ENCODE peak calls at places on chromosomes 3 and 15, in six cellular contexts. U is neural progenitor cell, X is GM10248, S is PC-9, T is WTC11, C is A549. B is an unnamed sample.

GRCh38 chr3:102353804-102354203 is 81.0 kb upstream of the ZPLD1 start:
- DNase-seq in U (no peak), X (no peak), S (no peak), T (no peak), C (no peak), B (no peak)

GRCh38 chr3:138949002-138949418 is 2.0 kb downstream of the FOXL2NB start:
- DNase-seq in U (peak; percentile 58), X (no peak), S (no peak), T (peak; percentile 44), C (no peak), B (no peak)

GRCh38 chr3:129560931-129561594 is 18.1 kb downstream of the H1-8 start:
- DNase-seq in U (no peak), X (no peak), S (no peak), T (no peak), C (peak; percentile 24), B (no peak)

GRCh38 chr3:188061133-188061532 is 92.8 kb upstream of the LPP start:
- DNase-seq in U (no peak), X (no peak), S (peak; percentile 99), T (no peak), C (peak; percentile 42), B (no peak)

GRCh38 chr15:87792250-87793030 is 464.1 kb downstream of the NTRK3 start:
- DNase-seq in U (no peak), X (no peak), S (no peak), T (no peak), C (no peak), B (no peak)

GRCh38 chr3:107283948-107284347 is 93.3 kb upstream of the CCDC54 start:
- DNase-seq in U (peak; percentile 20), X (no peak), S (no peak), T (no peak), C (no peak), B (no peak)

GRCh38 chr15:37087050-37087691 is 13.2 kb downstream of the MEIS2 start:
- DNase-seq in U (no peak), X (no peak), S (no peak), T (no peak), C (no peak), B (no peak)

GRCh38 chr3:188349276-188349962 is 195.5 kb downstream of the LPP start:
- DNase-seq in U (peak; percentile 28), X (no peak), S (no peak), T (peak; percentile 27), C (no peak), B (no peak)

GRCh38 chr3:16031434-16031833 is 143.0 kb upstream of the GALNT15 start:
- DNase-seq in U (no peak), X (no peak), S (no peak), T (no peak), C (no peak), B (no peak)

GRCh38 chr15:73637527-73637926 is 4.3 kb upstream of the NPTN start:
- DNase-seq in U (no peak), X (no peak), S (no peak), T (no peak), C (peak; percentile 58), B (no peak)

GRCh38 chr3:69032137-69032536 is 18.7 kb upstream of the EOGT start:
- DNase-seq in U (no peak), X (no peak), S (no peak), T (no peak), C (no peak), B (no peak)

GRCh38 chr15:89034305-89034704 is 54.0 kb upstream of the ABHD2 start:
- DNase-seq in U (no peak), X (no peak), S (no peak), T (no peak), C (peak; percentile 62), B (no peak)

GRCh38 chr3:161413127-161413854 is 42.0 kb upstream of the SPTSSB start:
- DNase-seq in U (no peak), X (no peak), S (no peak), T (no peak), C (no peak), B (no peak)

GRCh38 chr3:64578384-64578783 is 109.4 kb downstream of the ADAMTS9 start:
- DNase-seq in U (no peak), X (no peak), S (no peak), T (no peak), C (no peak), B (no peak)

GRCh38 chr3:15557511-15557946 is 36.0 kb upstream of the COLQ start:
- DNase-seq in U (peak; percentile 57), X (peak; percentile 35), S (peak; percentile 77), T (peak; percentile 47), C (peak; percentile 81), B (peak; percentile 60)

GRCh38 chr3:194973366-194974000 is 287.8 kb downstream of the FAM43A start:
- DNase-seq in U (no peak), X (no peak), S (no peak), T (no peak), C (no peak), B (no peak)

GRCh38 chr3:13296662-13297061 is 123.5 kb downstream of the NUP210 start:
- DNase-seq in U (no peak), X (no peak), S (no peak), T (no peak), C (no peak), B (peak; percentile 49)

GRCh38 chr3:52121813-52122212 is 32.4 kb downstream of the POC1A start:
- DNase-seq in U (no peak), X (no peak), S (no peak), T (no peak), C (no peak), B (no peak)

GRCh38 chr3:146170591-146170990 is 9.6 kb upstream of the PLOD2 start:
- DNase-seq in U (no peak), X (no peak), S (no peak), T (no peak), C (no peak), B (no peak)

GRCh38 chr15:65641723-65642475 is 20.2 kb downstream of the SLC24A1 start:
- DNase-seq in U (peak; percentile 44), X (no peak), S (no peak), T (no peak), C (peak; percentile 23), B (no peak)

GRCh38 chr3:185270262-185270955 is 16.6 kb upstream of the EHHADH start:
- DNase-seq in U (peak; percentile 64), X (no peak), S (no peak), T (peak; percentile 50), C (peak; percentile 40), B (peak; percentile 56)

GRCh38 chr3:169458752-169459151 is 204.8 kb downstream of the MECOM start:
- DNase-seq in U (no peak), X (no peak), S (no peak), T (no peak), C (no peak), B (no peak)

GRCh38 chr15:100430381-100430780 is 88.6 kb upstream of the ADAMTS17 start:
- DNase-seq in U (no peak), X (no peak), S (no peak), T (no peak), C (no peak), B (no peak)

GRCh38 chr3:4533489-4534443 is 40.6 kb downstream of the ITPR1 start:
- DNase-seq in U (peak; percentile 50), X (no peak), S (peak; percentile 63), T (no peak), C (no peak), B (peak; percentile 62)

GRCh38 chr3:9808345-9809037 is 1.6 kb upstream of the TTLL3 start:
- DNase-seq in U (peak; percentile 77), X (peak; percentile 46), S (peak; percentile 54), T (peak; percentile 64), C (peak; percentile 70), B (peak; percentile 27)

GRCh38 chr3:50324351-50325144 is 2.0 kb upstream of the HYAL2 start:
- DNase-seq in U (peak; percentile 92), X (peak; percentile 67), S (peak; percentile 45), T (peak; percentile 94), C (peak; percentile 73), B (peak; percentile 90)

DNA sequence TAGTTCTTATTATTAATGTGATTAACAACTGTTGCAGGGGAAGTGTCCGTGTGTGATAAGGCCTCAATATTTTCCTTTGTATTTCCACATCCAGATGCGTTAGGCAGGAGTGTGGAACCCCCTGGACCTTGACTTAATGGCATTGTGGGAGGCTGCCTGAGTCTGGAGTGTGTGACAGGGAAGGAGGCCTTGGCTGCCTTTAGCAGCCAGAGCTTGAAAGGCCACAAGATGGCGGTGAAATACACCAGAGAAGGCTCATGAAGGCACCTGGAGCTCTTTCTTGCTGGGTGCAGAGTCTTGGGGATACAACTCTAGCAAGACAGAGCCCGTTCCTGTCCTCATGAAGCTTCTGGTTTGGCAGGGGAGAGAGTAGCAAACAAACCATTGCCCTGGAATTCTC is 36.9 kb downstream of the POLR2M start:
- DNase-seq in U (peak; percentile 59), X (no peak), S (no peak), T (peak; percentile 32), C (peak; percentile 27), B (no peak)
- TF ChIP-seq CTCF in U (peak; percentile 47), X (peak; percentile 30), S (no peak), T (no peak), C (peak; percentile 16), B (no peak)

DNA sequence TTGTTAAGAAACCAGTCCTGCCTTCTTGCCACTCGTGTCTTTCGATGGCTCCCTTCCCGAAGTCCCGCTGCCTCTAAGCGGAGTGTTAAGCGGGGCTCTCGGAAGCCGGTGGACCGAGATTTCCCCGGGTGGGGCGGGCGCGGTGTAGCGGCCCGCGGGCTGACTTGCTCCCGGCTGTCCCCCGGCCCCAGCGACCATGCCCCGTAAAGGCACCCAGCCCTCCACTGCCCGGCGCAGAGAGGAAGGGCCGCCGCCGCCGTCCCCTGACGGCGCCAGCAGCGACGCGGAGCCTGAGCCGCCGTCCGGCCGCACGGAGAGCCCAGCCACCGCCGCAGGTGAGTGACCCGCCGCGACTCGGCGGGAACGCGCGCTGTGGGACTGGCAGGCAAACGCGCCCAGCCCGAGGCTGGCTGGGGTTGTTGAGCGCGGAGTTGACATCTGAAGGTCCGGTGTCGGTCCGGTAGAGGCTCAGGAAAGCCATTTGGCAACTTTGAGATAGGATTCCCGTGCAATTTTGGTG is 1.2 kb downstream of the SMC4 start:
- DNase-seq in U (peak; percentile 57), X (peak; percentile 16), S (no peak), T (peak; percentile 32), C (no peak), B (peak; percentile 39)
- TF ChIP-seq CTCF in U (no peak), X (no peak), S (no peak), T (no peak), C (no peak), B (no peak)

GRCh38 chr3:127083778-127084355 is 101.0 kb downstream of the PLXNA1 start:
- DNase-seq in U (no peak), X (no peak), S (no peak), T (no peak), C (no peak), B (no peak)
- TF ChIP-seq CTCF in U (no peak), X (no peak), S (no peak), T (no peak), C (no peak), B (no peak)

GRCh38 chr3:98259707-98260106 is 4.3 kb upstream of the OR5H6 start:
- DNase-seq in U (no peak), X (no peak), S (no peak), T (peak; percentile 47), C (peak; percentile 31), B (no peak)
- TF ChIP-seq CTCF in U (peak; percentile 31), X (peak; percentile 11), S (peak; percentile 63), T (peak; percentile 49), C (no peak), B (no peak)

GRCh38 chr3:42772670-42773408 is at the start of gene CCDC13:
- DNase-seq in U (peak; percentile 97), X (peak; percentile 97), S (no peak), T (peak; percentile 96), C (peak; percentile 70), B (peak; percentile 95)
- TF ChIP-seq CTCF in U (no peak), X (no peak), S (no peak), T (no peak), C (no peak), B (no peak)

B was measured in endothelial cell.